ENCODE peak calls at places on chromosomes 6 and 20, in five cellular contexts. W, Q, U, V and M are unnamed samples.

GRCh38 chr6:12866422-12867029 is 150.0 kb downstream of the PHACTR1 start:
- DNase-seq in V (no peak), W (no peak), Q (no peak), U (no peak), M (no peak)

GRCh38 chr6:107173779-107174178 is 58.5 kb upstream of the BEND3 start:
- DNase-seq in V (no peak), U (no peak), Q (no peak), W (no peak), M (no peak)

GRCh38 chr20:49230021-49230420 is 10.8 kb downstream of the DDX27 start:
- DNase-seq in Q (no peak), U (no peak), V (no peak), W (no peak), M (no peak)

GRCh38 chr6:35895560-35895959 is 25.3 kb downstream of the SRPK1 start:
- DNase-seq in W (no peak), V (no peak), Q (no peak), U (no peak), M (no peak)

GRCh38 chr6:5809471-5809870 is 197.3 kb downstream of the NRN1 start:
- DNase-seq in W (no peak), V (no peak), U (no peak), Q (peak), M (no peak)

GRCh38 chr6:6699741-6700367 is 111.3 kb downstream of the LY86 start:
- DNase-seq in U (no peak), V (peak), W (no peak), Q (no peak), M (no peak)

GRCh38 chr20:9035129-9035528 is 33.8 kb upstream of the PLCB4 start:
- DNase-seq in V (peak), W (no peak), U (peak), Q (no peak), M (no peak)

GRCh38 chr20:3706774-3707507 is 5.5 kb downstream of the SIGLEC1 start:
- DNase-seq in U (no peak), W (no peak), V (peak), Q (no peak), M (no peak)